ENCODE peak calls at places on chromosomes 4 and X, in ten cellular contexts. A is AG10803, Z is BJ, L is AG04450, N is neural progenitor cell, S is body of pancreas, H is fibroblast of pulmonary artery, M is colonic mucosa, P is fibroblast of mammary gland, W is psoas muscle. E is an unnamed sample.

GRCh38 chr4:142474398-142475087 is 371.6 kb downstream of the INPP4B start:
- DNase-seq in A (no peak), Z (no peak), L (no peak), N (no peak), S (peak; percentile 44), H (no peak), M (no peak), P (no peak), W (no peak), E (no peak)

GRCh38 chrX:29581223-29581622 is 634.1 kb upstream of the MAGEB2 start:
- DNase-seq in A (no peak), Z (no peak), L (no peak), N (no peak), S (no peak), H (no peak), M (no peak), P (no peak), W (no peak), E (no peak)

GRCh38 chrX:39759526-39760224 is 338.1 kb downstream of the BCOR start:
- DNase-seq in A (peak; percentile 73), Z (no peak), L (no peak), N (peak; percentile 53), S (peak; percentile 68), H (peak; percentile 67), M (no peak), P (peak; percentile 41), W (no peak), E (no peak)

GRCh38 chr4:141275834-141276233 is 55.1 kb downstream of the ZNF330 start:
- DNase-seq in A (peak; percentile 92), Z (peak; percentile 92), L (peak; percentile 80), N (no peak), S (no peak), H (peak; percentile 88), M (no peak), P (peak; percentile 60), W (no peak), E (peak; percentile 86)

GRCh38 chrX:112051546-112051945 is 31.0 kb downstream of the TRPC5 start:
- DNase-seq in A (peak; percentile 4), Z (no peak), L (no peak), N (no peak), S (no peak), H (no peak), M (no peak), P (no peak), W (no peak), E (no peak)

GRCh38 chr4:38860788-38861424 is 4.3 kb upstream of the TLR6 start:
- DNase-seq in A (peak; percentile 15), Z (no peak), L (no peak), N (peak; percentile 89), S (peak; percentile 79), H (peak; percentile 57), M (peak; percentile 64), P (peak; percentile 51), W (no peak), E (no peak)

GRCh38 chr4:55435136-55435535 is 39.4 kb downstream of the TMEM165 start:
- DNase-seq in A (no peak), Z (no peak), L (no peak), N (peak; percentile 8), S (no peak), H (peak; percentile 59), M (no peak), P (peak; percentile 49), W (no peak), E (no peak)

GRCh38 chrX:130224810-130225209 is 43.9 kb downstream of the ZNF280C start:
- DNase-seq in A (peak; percentile 15), Z (no peak), L (no peak), N (no peak), S (no peak), H (peak; percentile 60), M (no peak), P (peak; percentile 15), W (no peak), E (no peak)

GRCh38 chr4:181281451-181281850 is 961.8 kb upstream of the TENM3 start:
- DNase-seq in A (no peak), Z (no peak), L (no peak), N (no peak), S (no peak), H (no peak), M (no peak), P (no peak), W (no peak), E (no peak)

GRCh38 chr4:70915048-70915815 is 13.1 kb downstream of the MOB1B start:
- DNase-seq in A (peak; percentile 17), Z (no peak), L (no peak), N (no peak), S (no peak), H (peak; percentile 23), M (no peak), P (peak; percentile 31), W (no peak), E (no peak)

GRCh38 chrX:57528670-57529255 is 63.0 kb upstream of the ZXDB start:
- DNase-seq in A (peak; percentile 1), Z (no peak), L (no peak), N (peak; percentile 23), S (peak; percentile 31), H (peak; percentile 1), M (peak; percentile 18), P (no peak), W (no peak), E (no peak)

GRCh38 chr4:138869631-138870030 is 145.9 kb upstream of the NOCT start:
- DNase-seq in A (no peak), Z (no peak), L (no peak), N (no peak), S (no peak), H (no peak), M (no peak), P (no peak), W (no peak), E (no peak)

GRCh38 chrX:10071451-10072163 is 85.2 kb upstream of the CLCN4 start:
- DNase-seq in A (peak; percentile 71), Z (no peak), L (no peak), N (no peak), S (no peak), H (peak; percentile 14), M (no peak), P (peak; percentile 31), W (no peak), E (no peak)

GRCh38 chrX:10076765-10077164 is 80.0 kb upstream of the CLCN4 start:
- DNase-seq in A (no peak), Z (no peak), L (no peak), N (no peak), S (no peak), H (no peak), M (no peak), P (no peak), W (no peak), E (no peak)

GRCh38 chrX:10077425-10078188 is 79.2 kb upstream of the CLCN4 start:
- DNase-seq in A (peak; percentile 38), Z (no peak), L (no peak), N (no peak), S (no peak), H (no peak), M (no peak), P (peak; percentile 54), W (no peak), E (no peak)

GRCh38 chrX:10072786-10073568 is 83.8 kb upstream of the CLCN4 start:
- DNase-seq in A (no peak), Z (no peak), L (no peak), N (no peak), S (no peak), H (no peak), M (no peak), P (no peak), W (no peak), E (no peak)

DNA sequence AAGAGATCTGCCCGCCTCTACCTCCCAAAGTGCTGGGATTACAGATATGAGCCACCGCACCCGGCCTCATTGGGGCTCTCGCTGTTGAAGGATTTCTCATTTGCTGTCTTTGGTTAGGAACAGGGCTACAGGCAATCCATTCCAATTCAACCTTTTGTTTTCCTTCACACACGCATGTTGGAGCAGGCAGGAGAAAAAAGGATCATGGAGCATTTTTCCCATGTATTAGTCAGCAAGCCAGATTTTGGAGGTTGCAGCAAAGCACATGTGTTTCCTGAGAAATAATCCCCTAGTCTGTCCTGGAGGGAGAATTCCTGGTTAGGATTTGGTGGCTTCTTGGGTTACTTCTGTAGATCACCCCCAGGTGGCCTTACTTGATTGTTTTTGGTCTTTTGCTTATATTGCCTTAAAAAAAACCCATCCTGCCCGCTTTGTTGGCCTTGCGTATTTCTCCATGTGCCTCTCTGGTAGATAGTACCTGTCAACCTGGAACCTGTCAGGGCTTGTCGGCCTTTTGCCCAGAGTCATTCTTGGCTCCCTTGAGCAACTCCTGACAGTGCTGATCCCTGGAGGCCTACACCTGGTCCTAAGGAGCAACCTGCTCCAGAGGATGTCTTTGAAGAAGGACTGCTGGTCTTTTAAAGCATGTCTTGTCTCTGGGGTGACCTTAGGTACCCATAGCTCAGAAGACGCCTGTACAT is 82.4 kb upstream of the CLCN4 start:
- DNase-seq in A (no peak), Z (no peak), L (no peak), N (no peak), S (no peak), H (no peak), M (no peak), P (no peak), W (no peak), E (no peak)
- TF ChIP-seq CTCF in A (no peak), Z (no peak), L (no peak), N (no peak), S (no peak), H (no peak), M (no peak), P (no peak), W (no peak), E (no peak)

GRCh38 chrX:12972239-12972638 is 2.7 kb upstream of the TMSB4X start:
- DNase-seq in A (no peak), Z (no peak), L (no peak), N (no peak), S (no peak), H (no peak), M (no peak), P (no peak), W (no peak), E (no peak)
- H3K4me3 ChIP-seq in A (no peak overlapping the region), Z (no peak overlapping the region), L (no peak overlapping the region), N (no peak overlapping the region), S (no peak overlapping the region), H (no peak overlapping the region), M (no peak overlapping the region), P (no peak overlapping the region), W (no peak overlapping the region), E (no peak overlapping the region)

GRCh38 chr4:58734030-58734673 is 1624.0 kb upstream of the IGFBP7 start:
- DNase-seq in A (no peak), Z (no peak), L (no peak), N (no peak), S (no peak), H (no peak), M (no peak), P (no peak), W (no peak), E (no peak)

GRCh38 chr4:58732973-58733372 is 1622.8 kb upstream of the IGFBP7 start:
- DNase-seq in A (no peak), Z (no peak), L (no peak), N (no peak), S (no peak), H (no peak), M (no peak), P (no peak), W (no peak), E (no peak)
- TF ChIP-seq CTCF in A (no peak), Z (no peak), L (peak; percentile 36), N (peak; percentile 13), S (no peak), H (no peak), M (peak; percentile 17), P (no peak), W (no peak), E (no peak)

DNA sequence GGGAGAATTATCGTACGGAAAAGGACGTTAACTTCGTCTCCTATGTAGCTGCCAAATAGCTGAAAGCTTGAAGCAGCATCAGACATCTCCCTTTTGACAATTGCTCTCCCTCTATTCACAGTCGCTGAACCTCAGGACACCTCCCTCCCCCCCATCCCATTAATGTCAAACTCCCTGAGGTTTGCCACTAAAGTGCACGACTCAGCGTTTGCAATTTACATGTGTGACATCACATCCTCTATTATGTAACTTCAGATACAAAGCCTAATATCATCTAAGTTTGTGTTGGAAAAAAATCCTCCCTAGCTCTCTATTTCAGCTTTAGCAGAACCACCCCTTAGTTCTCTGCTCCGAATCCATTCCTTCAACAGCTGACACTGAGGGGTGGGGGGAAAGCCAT is 5.5 kb upstream of the NR3C2 start:
- DNase-seq in A (no peak), Z (no peak), L (no peak), N (peak; percentile 10), S (peak; percentile 34), H (peak; percentile 21), M (peak; percentile 21), P (no peak), W (no peak), E (no peak)
- H3K4me3 ChIP-seq in A (no peak overlapping the region), Z (no peak overlapping the region), L (no peak overlapping the region), N (no peak overlapping the region), S (no peak overlapping the region), H (no peak overlapping the region), M (no peak overlapping the region), P (no peak overlapping the region), W (peak overlapping the region; percentile 29), E (no peak overlapping the region)

E was measured in AG09309.